ENCODE peak calls at places on chromosomes 2 and 18, in ten cellular contexts. Y, O, A, W, R, S, T, L, K and M are unnamed samples.

GRCh38 chr18:24534271-24534670 is 73.8 kb downstream of the HRH4 start:
- DNase-seq in Y (no peak), O (no peak), A (no peak), W (no peak), R (no peak), S (no peak), T (no peak), L (no peak), K (no peak), M (no peak)

GRCh38 chr2:9692392-9693137 is 61.8 kb upstream of the YWHAQ start:
- DNase-seq in Y (no peak), O (no peak), A (no peak), W (peak), R (peak), S (no peak), T (peak), L (peak), K (no peak), M (no peak)

GRCh38 chr18:39571511-39571910 is 2005.9 kb upstream of the CELF4 start:
- DNase-seq in Y (peak), O (no peak), A (no peak), W (no peak), R (no peak), S (no peak), T (peak), L (no peak), K (no peak), M (no peak)

GRCh38 chr2:212912445-212913103 is 238.8 kb downstream of the IKZF2 start:
- DNase-seq in Y (peak), O (no peak), A (no peak), W (no peak), R (no peak), S (no peak), T (no peak), L (no peak), K (no peak), M (no peak)

GRCh38 chr2:128389521-128389920 is 70.9 kb upstream of the HS6ST1 start:
- DNase-seq in Y (no peak), O (peak), A (no peak), W (peak), R (no peak), S (no peak), T (no peak), L (peak), K (no peak), M (no peak)

GRCh38 chr2:229543176-229543873 is 171.0 kb downstream of the DNER start:
- DNase-seq in Y (no peak), O (no peak), A (no peak), W (no peak), R (no peak), S (no peak), T (no peak), L (no peak), K (no peak), M (no peak)

GRCh38 chr18:50629148-50629631 is 69.3 kb downstream of the MAPK4 start:
- DNase-seq in Y (no peak), O (no peak), A (no peak), W (no peak), R (no peak), S (no peak), T (no peak), L (no peak), K (no peak), M (no peak)

GRCh38 chr2:207835805-207836204 is 66.1 kb upstream of the FZD5 start:
- DNase-seq in Y (no peak), O (no peak), A (no peak), W (no peak), R (no peak), S (no peak), T (no peak), L (no peak), K (no peak), M (no peak)

GRCh38 chr2:241877197-241877685 is 7.7 kb downstream of the RTP5 start:
- DNase-seq in Y (no peak), O (peak), A (no peak), W (no peak), R (peak), S (no peak), T (no peak), L (no peak), K (no peak), M (no peak)

GRCh38 chr2:234816491-234816890 is 135.3 kb upstream of the SH3BP4 start:
- DNase-seq in Y (no peak), O (no peak), A (no peak), W (no peak), R (no peak), S (no peak), T (no peak), L (no peak), K (no peak), M (no peak)

GRCh38 chr2:221844966-221845365 is 272.9 kb upstream of the EPHA4 start:
- DNase-seq in Y (no peak), O (no peak), A (no peak), W (no peak), R (no peak), S (no peak), T (no peak), L (no peak), K (no peak), M (no peak)

GRCh38 chr2:209331291-209331844 is 92.5 kb upstream of the MAP2 start:
- DNase-seq in Y (peak), O (no peak), A (no peak), W (no peak), R (no peak), S (no peak), T (peak), L (no peak), K (peak), M (no peak)

DNA sequence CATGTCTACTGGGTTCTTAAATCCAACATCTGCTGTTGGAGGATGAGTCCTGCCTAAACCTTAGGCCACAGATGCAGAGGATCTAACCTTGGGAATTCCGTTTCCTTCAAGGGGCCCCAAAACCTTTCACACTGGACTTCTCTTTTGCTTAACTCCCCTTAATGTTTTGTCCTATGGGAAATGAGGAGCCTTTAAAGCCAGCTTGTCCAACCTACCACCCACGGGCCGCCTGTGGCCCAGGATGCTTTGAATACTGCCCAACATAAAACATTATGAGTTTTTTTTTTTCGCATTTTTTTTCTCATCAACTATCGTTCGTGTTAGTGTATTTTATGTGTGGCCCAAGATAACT is 157.2 kb upstream of the SLC1A4 start:
- DNase-seq in Y (no peak), O (no peak), A (no peak), W (no peak), R (no peak), S (no peak), T (no peak), L (no peak), K (no peak), M (no peak)
- H3K27ac ChIP-seq in Y (peak), O (peak), A (no peak), W (no peak), R (peak), S (peak), T (no peak), L (peak), K (no peak), M (peak)

GRCh38 chr2:38405917-38406596 is 29.0 kb upstream of the ATL2 start:
- DNase-seq in Y (no peak), O (no peak), A (no peak), W (no peak), R (no peak), S (no peak), T (no peak), L (no peak), K (no peak), M (no peak)
- H3K27ac ChIP-seq in Y (no peak), O (peak), A (no peak), W (peak), R (peak), S (no peak), T (peak), L (peak), K (no peak), M (no peak)

GRCh38 chr2:233250985-233251305 is 528 bp upstream of the ATG16L1 start:
- DNase-seq in Y (no peak), O (no peak), A (no peak), W (no peak), R (no peak), S (no peak), T (no peak), L (no peak), K (peak), M (no peak)
- H3K27ac ChIP-seq in Y (peak), O (peak), A (no peak), W (peak), R (no peak), S (peak), T (peak), L (peak), K (peak), M (peak)

GRCh38 chr2:65579506-65580235 is 147.3 kb upstream of the SPRED2 start:
- DNase-seq in Y (no peak), O (no peak), A (no peak), W (no peak), R (no peak), S (no peak), T (peak), L (no peak), K (no peak), M (no peak)

GRCh38 chr2:65580824-65581223 is 148.4 kb upstream of the SPRED2 start:
- DNase-seq in Y (no peak), O (no peak), A (no peak), W (no peak), R (no peak), S (no peak), T (no peak), L (no peak), K (no peak), M (no peak)

GRCh38 chr2:65574911-65575444 is 142.6 kb upstream of the SPRED2 start:
- DNase-seq in Y (no peak), O (no peak), A (no peak), W (no peak), R (no peak), S (no peak), T (no peak), L (no peak), K (no peak), M (no peak)

GRCh38 chr2:65576861-65577601 is 144.6 kb upstream of the SPRED2 start:
- DNase-seq in Y (peak), O (no peak), A (no peak), W (no peak), R (no peak), S (peak), T (peak), L (no peak), K (no peak), M (no peak)

GRCh38 chr2:65576278-65576677 is 143.9 kb upstream of the SPRED2 start:
- DNase-seq in Y (no peak), O (no peak), A (no peak), W (no peak), R (no peak), S (no peak), T (no peak), L (no peak), K (no peak), M (no peak)
- H3K27ac ChIP-seq in Y (peak), O (peak), A (no peak), W (no peak), R (no peak), S (peak), T (no peak), L (no peak), K (no peak), M (no peak)

GRCh38 chr2:27961997-27962396 is 71.5 kb downstream of the BABAM2 start:
- DNase-seq in Y (no peak), O (no peak), A (no peak), W (no peak), R (no peak), S (no peak), T (no peak), L (no peak), K (no peak), M (no peak)

GRCh38 chr2:27960237-27960912 is 69.8 kb downstream of the BABAM2 start:
- DNase-seq in Y (no peak), O (no peak), A (no peak), W (no peak), R (no peak), S (peak), T (no peak), L (no peak), K (no peak), M (no peak)

GRCh38 chr2:27956895-27957294 is 66.4 kb downstream of the BABAM2 start:
- DNase-seq in Y (no peak), O (no peak), A (no peak), W (no peak), R (no peak), S (no peak), T (no peak), L (no peak), K (no peak), M (no peak)

GRCh38 chr2:27958711-27959378 is 68.3 kb downstream of the BABAM2 start:
- DNase-seq in Y (no peak), O (no peak), A (no peak), W (no peak), R (no peak), S (no peak), T (no peak), L (no peak), K (no peak), M (no peak)

DNA sequence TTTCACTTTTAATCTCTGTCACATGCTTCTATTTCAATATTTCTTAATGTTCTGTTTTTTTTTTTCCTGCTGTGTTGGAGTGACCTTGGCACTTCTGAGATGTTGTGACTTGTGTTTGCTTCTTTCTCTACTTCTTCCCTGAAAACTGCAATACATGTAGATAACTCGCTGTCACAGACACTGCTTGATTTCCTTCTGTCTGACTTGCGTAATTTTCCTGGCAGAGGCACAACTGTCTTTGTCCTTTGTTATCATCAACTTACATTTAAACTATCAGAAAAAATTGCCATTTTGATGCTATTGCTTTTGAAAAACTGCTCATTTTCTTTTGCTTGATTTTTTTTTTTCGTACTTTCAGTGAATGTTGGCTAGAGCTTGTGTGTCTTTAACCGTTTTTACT is 69.0 kb downstream of the BABAM2 start:
- DNase-seq in Y (peak), O (no peak), A (no peak), W (no peak), R (no peak), S (no peak), T (no peak), L (no peak), K (no peak), M (no peak)
- H3K27ac ChIP-seq in Y (peak), O (peak), A (no peak), W (peak), R (no peak), S (peak), T (no peak), L (no peak), K (no peak), M (no peak)

GRCh38 chr2:149559341-149560068 is 28.1 kb downstream of the MMADHC start:
- DNase-seq in Y (no peak), O (no peak), A (no peak), W (no peak), R (no peak), S (no peak), T (peak), L (no peak), K (no peak), M (no peak)

GRCh38 chr2:149566652-149567051 is 20.9 kb downstream of the MMADHC start:
- DNase-seq in Y (no peak), O (no peak), A (no peak), W (no peak), R (no peak), S (no peak), T (no peak), L (no peak), K (no peak), M (no peak)

GRCh38 chr2:149561309-149561926 is 26.2 kb downstream of the MMADHC start:
- DNase-seq in Y (peak), O (no peak), A (peak), W (no peak), R (no peak), S (no peak), T (peak), L (no peak), K (peak), M (no peak)

GRCh38 chr2:149564983-149565382 is 22.6 kb downstream of the MMADHC start:
- DNase-seq in Y (no peak), O (no peak), A (no peak), W (no peak), R (no peak), S (no peak), T (no peak), L (no peak), K (no peak), M (no peak)

GRCh38 chr2:149562304-149562703 is 25.3 kb downstream of the MMADHC start:
- DNase-seq in Y (peak), O (no peak), A (no peak), W (no peak), R (no peak), S (no peak), T (no peak), L (no peak), K (peak), M (no peak)
- H3K27ac ChIP-seq in Y (no peak), O (no peak), A (no peak), W (no peak), R (no peak), S (no peak), T (no peak), L (no peak), K (peak), M (no peak)

GRCh38 chr2:170680172-170680913 is 34.8 kb upstream of the SP5 start:
- DNase-seq in Y (no peak), O (no peak), A (no peak), W (no peak), R (no peak), S (no peak), T (peak), L (no peak), K (peak), M (no peak)

GRCh38 chr2:170685591-170685990 is 29.5 kb upstream of the SP5 start:
- DNase-seq in Y (no peak), O (no peak), A (no peak), W (no peak), R (no peak), S (no peak), T (peak), L (no peak), K (no peak), M (no peak)

GRCh38 chr2:170679607-170680079 is 35.5 kb upstream of the SP5 start:
- DNase-seq in Y (no peak), O (no peak), A (no peak), W (no peak), R (no peak), S (no peak), T (peak), L (no peak), K (no peak), M (no peak)
- H3K27ac ChIP-seq in Y (no peak), O (no peak), A (no peak), W (no peak), R (no peak), S (no peak), T (no peak), L (no peak), K (no peak), M (no peak)

GRCh38 chr2:47744074-47744473 is 38.9 kb upstream of the MSH6 start:
- DNase-seq in Y (no peak), O (no peak), A (no peak), W (no peak), R (no peak), S (no peak), T (no peak), L (no peak), K (no peak), M (no peak)
- H3K27ac ChIP-seq in Y (no peak), O (no peak), A (no peak), W (no peak), R (no peak), S (no peak), T (no peak), L (no peak), K (no peak), M (no peak)